ENCODE peak calls at places on chromosomes 7 and 10, in six cellular contexts. One of them, this sample, is unnamed.
A peak's percentile ranks its signal among the peaks of the same experiment; 100 is the strongest.

GRCh38 chr7:96823274-96823673 is 113.6 kb upstream of the SEM1 start:
- DNase-seq in tibial nerve: no peak
- DNase-seq in fibroblast of lung: peak; percentile 20
- DNase-seq in cardiac muscle cell: peak; percentile 2
- DNase-seq in DND-41: no peak
- DNase-seq in HepG2: no peak
- DNase-seq in this sample: no peak

GRCh38 chr7:13742719-13743640 is 246.5 kb downstream of the ETV1 start:
- DNase-seq in tibial nerve: peak; percentile 11
- DNase-seq in fibroblast of lung: peak; percentile 73
- DNase-seq in cardiac muscle cell: peak; percentile 72
- DNase-seq in DND-41: no peak
- DNase-seq in HepG2: no peak
- DNase-seq in this sample: peak; percentile 65

GRCh38 chr7:22377690-22378089 is 20.7 kb upstream of the RAPGEF5 start:
- DNase-seq in tibial nerve: no peak
- DNase-seq in fibroblast of lung: no peak
- DNase-seq in cardiac muscle cell: no peak
- DNase-seq in DND-41: no peak
- DNase-seq in HepG2: no peak
- DNase-seq in this sample: peak; percentile 44

GRCh38 chr7:116633131-116633988 is 38.6 kb upstream of the MET start:
- DNase-seq in tibial nerve: peak; percentile 52
- DNase-seq in fibroblast of lung: peak; percentile 65
- DNase-seq in cardiac muscle cell: peak; percentile 62
- DNase-seq in DND-41: no peak
- DNase-seq in HepG2: no peak
- DNase-seq in this sample: peak; percentile 34

GRCh38 chr7:44796034-44796503 is 412 bp upstream of the PPIA start:
- DNase-seq in tibial nerve: peak; percentile 21
- DNase-seq in fibroblast of lung: peak; percentile 39
- DNase-seq in cardiac muscle cell: peak; percentile 53
- DNase-seq in DND-41: no peak
- DNase-seq in HepG2: peak; percentile 53
- DNase-seq in this sample: peak; percentile 62

GRCh38 chr7:20831451-20831850 is 44.8 kb upstream of the SP8 start:
- DNase-seq in tibial nerve: no peak
- DNase-seq in fibroblast of lung: no peak
- DNase-seq in cardiac muscle cell: no peak
- DNase-seq in DND-41: no peak
- DNase-seq in HepG2: no peak
- DNase-seq in this sample: no peak

GRCh38 chr10:32379314-32379949 is 32.5 kb upstream of the EPC1 start:
- DNase-seq in tibial nerve: no peak
- DNase-seq in fibroblast of lung: peak; percentile 81
- DNase-seq in cardiac muscle cell: peak; percentile 74
- DNase-seq in DND-41: peak; percentile 59
- DNase-seq in HepG2: peak; percentile 43
- DNase-seq in this sample: no peak

GRCh38 chr7:22411977-22412693 is 55.2 kb upstream of the RAPGEF5 start:
- DNase-seq in tibial nerve: no peak
- DNase-seq in fibroblast of lung: no peak
- DNase-seq in cardiac muscle cell: no peak
- DNase-seq in DND-41: no peak
- DNase-seq in HepG2: no peak
- DNase-seq in this sample: no peak

GRCh38 chr10:43231523-43232078 is 35.3 kb downstream of the RASGEF1A start:
- DNase-seq in tibial nerve: no peak
- DNase-seq in fibroblast of lung: no peak
- DNase-seq in cardiac muscle cell: no peak
- DNase-seq in DND-41: peak; percentile 59
- DNase-seq in HepG2: no peak
- DNase-seq in this sample: no peak

DNA sequence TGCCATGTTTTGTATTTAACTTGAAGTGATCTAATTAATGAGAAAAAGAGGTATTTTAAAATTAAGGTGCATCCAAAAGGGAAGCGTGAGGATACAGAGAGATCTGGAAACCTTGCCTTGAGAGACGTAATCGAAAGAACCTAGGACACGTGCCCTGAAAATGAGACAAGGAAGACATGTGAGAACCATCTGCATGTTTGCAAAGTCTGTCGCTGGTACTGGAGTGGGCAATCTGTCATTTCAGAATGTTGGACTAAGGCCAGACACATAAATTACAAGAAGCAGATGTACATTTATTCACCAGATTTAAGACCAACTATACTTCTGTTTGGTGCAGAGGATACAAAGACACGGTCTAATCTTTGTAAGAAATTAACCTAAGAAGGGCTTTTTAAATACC is 9.2 kb downstream of the AGR2 start:
- DNase-seq in tibial nerve: no peak
- DNase-seq in fibroblast of lung: no peak
- DNase-seq in cardiac muscle cell: no peak
- DNase-seq in DND-41: no peak
- DNase-seq in HepG2: no peak
- DNase-seq in this sample: no peak
- H3K36me3 ChIP-seq in tibial nerve: no peaks in the 10 kb centered on the region
- H3K36me3 ChIP-seq in fibroblast of lung: no peaks in the 10 kb centered on the region
- H3K36me3 ChIP-seq in cardiac muscle cell: no peaks in the 10 kb centered on the region
- H3K36me3 ChIP-seq in DND-41: no peaks in the 10 kb centered on the region
- H3K36me3 ChIP-seq in HepG2: no peaks in the 10 kb centered on the region
- H3K36me3 ChIP-seq in this sample: no peaks in the 10 kb centered on the region

GRCh38 chr7:149772236-149772820 is 1.1 kb downstream of the ZNF467 start:
- DNase-seq in tibial nerve: no peak
- DNase-seq in fibroblast of lung: no peak
- DNase-seq in cardiac muscle cell: no peak
- DNase-seq in DND-41: peak; percentile 51
- DNase-seq in HepG2: no peak
- DNase-seq in this sample: no peak
- H3K27ac ChIP-seq in tibial nerve: peak overlapping the region; percentile 45
- H3K27ac ChIP-seq in fibroblast of lung: no peak overlapping the region
- H3K27ac ChIP-seq in cardiac muscle cell: peak overlapping the region; percentile 84
- H3K27ac ChIP-seq in DND-41: peak overlapping the region; percentile 55
- H3K27ac ChIP-seq in HepG2: no peak overlapping the region
- H3K27ac ChIP-seq in this sample: no peak overlapping the region

DNA sequence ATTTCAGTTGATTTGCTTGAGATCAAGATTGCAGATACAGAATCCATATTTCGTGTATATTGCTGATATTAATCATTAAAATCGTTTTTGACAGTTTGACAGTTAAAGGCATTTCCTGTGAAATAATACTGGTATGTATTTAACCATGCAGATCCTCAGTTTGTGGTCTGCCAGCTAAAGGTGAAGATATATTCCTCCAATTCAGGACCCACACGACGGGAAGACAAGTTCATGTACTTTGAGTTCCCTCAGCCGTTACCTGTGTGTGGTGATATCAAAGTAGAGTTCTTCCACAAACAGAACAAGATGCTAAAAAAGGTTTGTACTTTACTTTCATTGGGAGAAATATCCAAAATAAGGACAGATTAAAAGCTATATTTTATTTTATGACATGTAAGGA is 94.3 kb downstream of the PTEN start:
- DNase-seq in tibial nerve: no peak
- DNase-seq in fibroblast of lung: no peak
- DNase-seq in cardiac muscle cell: no peak
- DNase-seq in DND-41: peak; percentile 58
- DNase-seq in HepG2: no peak
- DNase-seq in this sample: no peak
- H3K36me3 ChIP-seq in tibial nerve: peaks cover 60% of the 10 kb centered on the region
- H3K36me3 ChIP-seq in fibroblast of lung: peaks cover 2% of the 10 kb centered on the region
- H3K36me3 ChIP-seq in cardiac muscle cell: peaks cover 23% of the 10 kb centered on the region
- H3K36me3 ChIP-seq in DND-41: peaks cover 91% of the 10 kb centered on the region
- H3K36me3 ChIP-seq in HepG2: peaks cover 6% of the 10 kb centered on the region
- H3K36me3 ChIP-seq in this sample: no peaks in the 10 kb centered on the region

DNA sequence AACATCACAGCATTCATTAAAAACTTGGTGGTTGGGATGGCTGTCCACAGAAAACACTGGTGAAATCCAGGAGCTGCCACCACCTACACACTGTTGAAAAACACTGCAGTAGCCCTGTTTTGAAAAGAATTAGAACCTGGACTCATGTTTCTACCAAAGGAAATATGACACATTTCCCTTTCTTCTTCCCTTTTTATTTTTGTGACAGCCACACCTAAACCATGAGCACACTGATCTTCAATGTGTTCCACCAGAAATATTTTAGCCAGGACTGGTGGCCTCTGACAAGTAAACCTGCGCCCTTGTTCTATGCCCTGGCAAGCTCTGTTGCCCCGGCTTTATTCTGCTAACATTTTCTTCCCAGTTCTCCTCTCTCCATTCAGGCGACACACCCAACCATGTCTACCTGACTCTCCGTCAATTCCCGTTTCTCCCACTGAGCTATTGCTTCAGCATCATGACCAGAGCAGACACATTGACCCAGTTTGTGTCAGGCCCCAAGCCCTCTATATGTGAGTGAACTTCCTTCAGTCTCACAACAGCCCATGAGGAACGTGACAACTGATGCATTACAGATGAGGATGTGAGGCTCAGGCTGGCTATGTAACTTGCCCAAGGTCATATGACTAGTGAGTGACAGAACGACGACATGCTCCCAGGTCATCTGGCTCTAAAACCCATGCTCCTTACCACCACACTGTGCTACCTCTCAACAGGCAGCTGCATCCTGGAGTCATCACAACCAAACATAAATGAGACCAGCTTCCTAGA is 3.5 kb downstream of the TMEM140 start:
- DNase-seq in tibial nerve: no peak
- DNase-seq in fibroblast of lung: no peak
- DNase-seq in cardiac muscle cell: no peak
- DNase-seq in DND-41: no peak
- DNase-seq in HepG2: no peak
- DNase-seq in this sample: no peak
- H3K27ac ChIP-seq in tibial nerve: peak overlapping the region; percentile 25
- H3K27ac ChIP-seq in fibroblast of lung: no peak overlapping the region
- H3K27ac ChIP-seq in cardiac muscle cell: no peak overlapping the region
- H3K27ac ChIP-seq in DND-41: no peak overlapping the region
- H3K27ac ChIP-seq in HepG2: no peak overlapping the region
- H3K27ac ChIP-seq in this sample: peak overlapping the region; percentile 95

GRCh38 chr10:46250898-46251856 is 35.6 kb upstream of the ANTXRL start:
- DNase-seq in tibial nerve: no peak
- DNase-seq in fibroblast of lung: no peak
- DNase-seq in cardiac muscle cell: no peak
- DNase-seq in DND-41: no peak
- DNase-seq in HepG2: no peak
- DNase-seq in this sample: peak; percentile 9
- H3K36me3 ChIP-seq in tibial nerve: no peaks in the 10 kb centered on the region
- H3K36me3 ChIP-seq in fibroblast of lung: no peaks in the 10 kb centered on the region
- H3K36me3 ChIP-seq in cardiac muscle cell: no peaks in the 10 kb centered on the region
- H3K36me3 ChIP-seq in DND-41: peaks cover 75% of the 10 kb centered on the region
- H3K36me3 ChIP-seq in HepG2: no peaks in the 10 kb centered on the region
- H3K36me3 ChIP-seq in this sample: no peaks in the 10 kb centered on the region

GRCh38 chr7:143345428-143345900 is 17.0 kb downstream of the FAM131B start:
- DNase-seq in tibial nerve: no peak
- DNase-seq in fibroblast of lung: peak; percentile 49
- DNase-seq in cardiac muscle cell: peak; percentile 37
- DNase-seq in DND-41: no peak
- DNase-seq in HepG2: no peak
- DNase-seq in this sample: peak; percentile 64
- H3K27ac ChIP-seq in tibial nerve: no peak overlapping the region
- H3K27ac ChIP-seq in fibroblast of lung: no peak overlapping the region
- H3K27ac ChIP-seq in cardiac muscle cell: no peak overlapping the region
- H3K27ac ChIP-seq in DND-41: no peak overlapping the region
- H3K27ac ChIP-seq in HepG2: no peak overlapping the region
- H3K27ac ChIP-seq in this sample: no peak overlapping the region

This sample was measured in testis.